ENCODE peak calls at places on chromosomes 3 and 15, in eight cellular contexts. Z is HepG2; G is stimulated activated CD4-positive, alpha-beta T cell treated with anti-CD3 and anti-CD28 coated beads, Interleukin-1b, Interleukin-23, amount 100 ng/mL, for 24 hours; Y is HTR-8/SVneo; U is lower lobe of right lung; F is cardiac fibroblast; L is hippocampal formation; C is skeletal muscle cell. D is an unnamed sample.

GRCh38 chr3:125035217-125035616 is 20.6 kb downstream of the HEG1 start:
- DNase-seq in Z (no peak), Y (no peak), U (no peak), C (no peak), G (no peak), F (no peak), L (no peak), D (no peak)

GRCh38 chr3:19885468-19885867 is 48.5 kb downstream of the EFHB start:
- DNase-seq in F (peak), C (no peak), L (no peak), G (no peak), Y (peak), Z (peak), U (no peak), D (no peak)

GRCh38 chr15:36106640-36107335 is 472.6 kb upstream of the CDIN1 start:
- DNase-seq in Z (no peak), F (peak), G (no peak), U (no peak), C (no peak), L (no peak), Y (no peak), D (no peak)

GRCh38 chr3:94258851-94259250 is 196.0 kb downstream of the NSUN3 start:
- DNase-seq in L (no peak), G (no peak), U (no peak), Z (no peak), Y (no peak), C (no peak), F (no peak), D (no peak)

GRCh38 chr3:25433868-25434267 is 5.8 kb downstream of the RARB start:
- DNase-seq in F (peak), G (no peak), Y (no peak), L (no peak), U (no peak), C (no peak), Z (no peak), D (no peak)

GRCh38 chr15:20642054-20642767 is 100.6 kb upstream of the GOLGA6L6 start:
- DNase-seq in U (no peak), L (no peak), C (no peak), F (no peak), Z (peak), G (no peak), Y (no peak), D (no peak)

GRCh38 chr3:141686477-141687280 is 51.4 kb upstream of the RNF7 start:
- DNase-seq in U (peak), L (peak), C (peak), G (no peak), F (peak), Z (peak), Y (peak), D (peak)

GRCh38 chr3:126014252-126014651 is 45.3 kb downstream of the ROPN1B start:
- DNase-seq in Z (no peak), C (peak), Y (no peak), U (no peak), L (no peak), F (peak), G (no peak), D (no peak)

GRCh38 chr15:37877851-37878577 is 56.4 kb upstream of the TMCO5A start:
- DNase-seq in U (no peak), G (no peak), C (peak), F (peak), L (no peak), Z (no peak), Y (peak), D (no peak)

GRCh38 chr3:32420138-32420981 is 28.7 kb downstream of the CMTM7 start:
- DNase-seq in L (no peak), F (peak), U (no peak), Z (peak), C (no peak), Y (peak), G (no peak), D (no peak)

GRCh38 chr15:39593071-39594055 is 12.5 kb downstream of the THBS1 start:
- DNase-seq in Y (no peak), U (no peak), C (no peak), Z (no peak), L (no peak), G (no peak), F (peak), D (no peak)

GRCh38 chr3:120741837-120742197 is 499 bp downstream of the RABL3 start:
- DNase-seq in L (no peak), U (no peak), C (no peak), Z (peak), Y (no peak), F (peak), G (no peak), D (peak)

GRCh38 chr3:24487325-24488242 is 7.1 kb downstream of the THRB start:
- DNase-seq in G (no peak), F (no peak), U (no peak), Y (no peak), L (no peak), C (no peak), Z (no peak), D (no peak)

GRCh38 chr15:76057332-76058000 is 2.3 kb upstream of the TMEM266 start:
- DNase-seq in Z (peak), L (no peak), C (no peak), U (no peak), F (peak), G (no peak), Y (peak), D (no peak)

GRCh38 chr15:55319537-55320325 is 709 bp downstream of the PIGB start:
- DNase-seq in L (no peak), Y (no peak), F (peak), C (no peak), Z (no peak), U (no peak), G (no peak), D (no peak)

GRCh38 chr3:74287557-74287956 is 326.9 kb downstream of the CNTN3 start:
- DNase-seq in F (no peak), L (no peak), Z (no peak), C (no peak), U (no peak), G (no peak), Y (no peak), D (no peak)